ENCODE peak calls at places on chromosomes 12 and 14, in ten cellular contexts. One of them, this sample, is unnamed. For H3K4me1, the result is how much of the 10 kb centered on the place peaks cover.

GRCh38 chr12:109302770-109303169 is 6.3 kb downstream of the FOXN4 start:
- DNase-seq in cardiac muscle cell: no peak
- DNase-seq in transverse colon: no peak
- DNase-seq in tibial nerve: no peak
- DNase-seq in pancreas: no peak
- DNase-seq in GM23248: no peak
- DNase-seq in colonic mucosa: no peak
- DNase-seq in uterus: no peak
- DNase-seq in A673: no peak
- DNase-seq in upper lobe of right lung: no peak
- DNase-seq in this sample: no peak

GRCh38 chr14:96135285-96135684 is 69.4 kb upstream of the BDKRB2 start:
- DNase-seq in GM23248: no peak
- DNase-seq in transverse colon: no peak
- DNase-seq in cardiac muscle cell: peak
- DNase-seq in uterus: no peak
- DNase-seq in upper lobe of right lung: no peak
- DNase-seq in colonic mucosa: no peak
- DNase-seq in tibial nerve: no peak
- DNase-seq in pancreas: no peak
- DNase-seq in A673: no peak
- DNase-seq in this sample: no peak

GRCh38 chr12:95198914-95199313 is 18.4 kb downstream of the FGD6 start:
- DNase-seq in A673: no peak
- DNase-seq in cardiac muscle cell: no peak
- DNase-seq in colonic mucosa: no peak
- DNase-seq in GM23248: no peak
- DNase-seq in pancreas: no peak
- DNase-seq in upper lobe of right lung: no peak
- DNase-seq in tibial nerve: no peak
- DNase-seq in transverse colon: no peak
- DNase-seq in uterus: no peak
- DNase-seq in this sample: no peak

GRCh38 chr14:92382677-92383076 is 59.7 kb downstream of the SLC24A4 start:
- DNase-seq in cardiac muscle cell: no peak
- DNase-seq in pancreas: no peak
- DNase-seq in GM23248: peak
- DNase-seq in A673: no peak
- DNase-seq in upper lobe of right lung: no peak
- DNase-seq in uterus: no peak
- DNase-seq in colonic mucosa: no peak
- DNase-seq in transverse colon: no peak
- DNase-seq in tibial nerve: no peak
- DNase-seq in this sample: no peak

GRCh38 chr14:23294346-23294733 is 8.3 kb downstream of the PPP1R3E start:
- DNase-seq in tibial nerve: no peak
- DNase-seq in upper lobe of right lung: no peak
- DNase-seq in transverse colon: no peak
- DNase-seq in A673: no peak
- DNase-seq in cardiac muscle cell: no peak
- DNase-seq in GM23248: no peak
- DNase-seq in pancreas: no peak
- DNase-seq in colonic mucosa: no peak
- DNase-seq in uterus: no peak
- DNase-seq in this sample: no peak

GRCh38 chr12:124109760-124110159 is 136.7 kb downstream of the ZNF664 start:
- DNase-seq in colonic mucosa: no peak
- DNase-seq in cardiac muscle cell: peak
- DNase-seq in transverse colon: no peak
- DNase-seq in GM23248: peak
- DNase-seq in uterus: no peak
- DNase-seq in upper lobe of right lung: no peak
- DNase-seq in pancreas: no peak
- DNase-seq in A673: peak
- DNase-seq in tibial nerve: no peak
- DNase-seq in this sample: peak

GRCh38 chr12:103997277-103997900 is 31.7 kb downstream of the TDG start:
- DNase-seq in A673: no peak
- DNase-seq in upper lobe of right lung: no peak
- DNase-seq in cardiac muscle cell: peak
- DNase-seq in tibial nerve: no peak
- DNase-seq in transverse colon: peak
- DNase-seq in uterus: peak
- DNase-seq in pancreas: no peak
- DNase-seq in colonic mucosa: no peak
- DNase-seq in GM23248: no peak
- DNase-seq in this sample: no peak

GRCh38 chr12:85971800-85972199 is 97.7 kb downstream of the NTS start:
- DNase-seq in pancreas: no peak
- DNase-seq in GM23248: no peak
- DNase-seq in transverse colon: no peak
- DNase-seq in upper lobe of right lung: no peak
- DNase-seq in cardiac muscle cell: no peak
- DNase-seq in tibial nerve: no peak
- DNase-seq in colonic mucosa: no peak
- DNase-seq in A673: peak
- DNase-seq in uterus: no peak
- DNase-seq in this sample: no peak

GRCh38 chr12:132505852-132506219 is 15.9 kb downstream of the FBRSL1 start:
- DNase-seq in cardiac muscle cell: no peak
- DNase-seq in pancreas: no peak
- DNase-seq in uterus: no peak
- DNase-seq in upper lobe of right lung: no peak
- DNase-seq in tibial nerve: no peak
- DNase-seq in A673: no peak
- DNase-seq in colonic mucosa: no peak
- DNase-seq in transverse colon: no peak
- DNase-seq in GM23248: no peak
- DNase-seq in this sample: no peak

GRCh38 chr12:132508248-132508740 is 18.3 kb downstream of the FBRSL1 start:
- DNase-seq in transverse colon: no peak
- DNase-seq in upper lobe of right lung: no peak
- DNase-seq in cardiac muscle cell: no peak
- DNase-seq in uterus: no peak
- DNase-seq in tibial nerve: no peak
- DNase-seq in pancreas: peak
- DNase-seq in colonic mucosa: no peak
- DNase-seq in GM23248: no peak
- DNase-seq in A673: no peak
- DNase-seq in this sample: no peak

GRCh38 chr12:132506328-132506727 is 16.4 kb downstream of the FBRSL1 start:
- DNase-seq in colonic mucosa: no peak
- DNase-seq in tibial nerve: no peak
- DNase-seq in upper lobe of right lung: no peak
- DNase-seq in A673: no peak
- DNase-seq in uterus: no peak
- DNase-seq in cardiac muscle cell: no peak
- DNase-seq in transverse colon: no peak
- DNase-seq in GM23248: no peak
- DNase-seq in pancreas: peak
- DNase-seq in this sample: no peak

GRCh38 chr12:132507656-132508055 is 17.7 kb downstream of the FBRSL1 start:
- DNase-seq in transverse colon: no peak
- DNase-seq in tibial nerve: no peak
- DNase-seq in upper lobe of right lung: no peak
- DNase-seq in pancreas: peak
- DNase-seq in A673: no peak
- DNase-seq in colonic mucosa: no peak
- DNase-seq in cardiac muscle cell: no peak
- DNase-seq in uterus: no peak
- DNase-seq in GM23248: no peak
- DNase-seq in this sample: no peak

DNA sequence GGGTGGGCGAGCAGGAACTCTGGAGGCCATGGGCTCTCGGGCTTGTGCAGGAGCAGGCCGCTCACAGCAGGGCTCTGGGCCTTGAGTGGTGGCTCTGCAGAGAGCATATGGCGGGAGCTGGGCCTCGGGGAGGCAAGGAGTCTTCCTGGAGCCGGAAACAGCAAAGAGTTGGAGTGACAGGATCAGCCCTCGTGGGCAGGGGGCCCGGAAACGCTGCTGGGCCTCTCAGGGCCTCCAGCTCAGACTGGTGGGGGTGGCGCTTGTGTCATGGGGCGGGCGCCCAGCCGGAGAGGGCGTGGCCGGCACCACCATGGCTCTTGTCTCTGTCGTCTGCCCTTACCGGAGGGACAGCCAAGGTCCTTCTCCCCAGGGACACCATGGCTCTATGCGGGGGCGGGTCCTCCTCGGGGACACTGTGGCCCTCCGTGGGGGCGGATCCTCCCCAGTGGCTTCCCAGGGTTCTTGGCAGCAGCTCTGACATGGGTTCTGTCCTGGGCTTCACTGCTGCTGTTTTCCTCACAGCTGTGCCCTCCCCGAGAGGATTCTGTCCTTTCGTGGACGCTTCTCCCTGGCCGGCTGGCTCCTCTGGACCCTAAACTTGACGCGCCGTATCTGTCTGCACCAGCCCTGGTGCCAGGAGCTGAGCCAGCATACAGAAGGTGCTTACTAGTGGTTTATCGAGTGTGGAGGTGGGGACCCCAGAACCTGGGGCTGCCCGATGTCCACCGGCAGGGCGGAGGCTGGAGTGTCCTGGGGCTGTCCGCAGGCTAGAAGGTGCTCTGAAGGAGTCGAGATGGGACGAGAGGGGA is 17.0 kb downstream of the FBRSL1 start:
- DNase-seq in cardiac muscle cell: peak
- DNase-seq in transverse colon: peak
- DNase-seq in pancreas: peak
- DNase-seq in A673: peak
- DNase-seq in GM23248: peak
- DNase-seq in upper lobe of right lung: peak
- DNase-seq in tibial nerve: peak
- DNase-seq in colonic mucosa: peak
- DNase-seq in uterus: peak
- DNase-seq in this sample: peak
- H3K4me1 ChIP-seq in cardiac muscle cell: under half
- H3K4me1 ChIP-seq in transverse colon: half or more
- H3K4me1 ChIP-seq in pancreas: half or more
- H3K4me1 ChIP-seq in A673: under half
- H3K4me1 ChIP-seq in GM23248: under half
- H3K4me1 ChIP-seq in upper lobe of right lung: under half
- H3K4me1 ChIP-seq in tibial nerve: half or more
- H3K4me1 ChIP-seq in colonic mucosa: under half
- H3K4me1 ChIP-seq in uterus: under half
- H3K4me1 ChIP-seq in this sample: under half

GRCh38 chr14:61477845-61478438 is 156.6 kb downstream of the PRKCH start:
- DNase-seq in uterus: no peak
- DNase-seq in tibial nerve: no peak
- DNase-seq in A673: no peak
- DNase-seq in upper lobe of right lung: peak
- DNase-seq in cardiac muscle cell: peak
- DNase-seq in GM23248: peak
- DNase-seq in transverse colon: peak
- DNase-seq in colonic mucosa: peak
- DNase-seq in pancreas: peak
- DNase-seq in this sample: peak
- H3K4me1 ChIP-seq in uterus: under half
- H3K4me1 ChIP-seq in tibial nerve: under half
- H3K4me1 ChIP-seq in A673: under half
- H3K4me1 ChIP-seq in upper lobe of right lung: half or more
- H3K4me1 ChIP-seq in cardiac muscle cell: under half
- H3K4me1 ChIP-seq in GM23248: half or more
- H3K4me1 ChIP-seq in transverse colon: half or more
- H3K4me1 ChIP-seq in colonic mucosa: under half
- H3K4me1 ChIP-seq in pancreas: half or more
- H3K4me1 ChIP-seq in this sample: half or more

GRCh38 chr14:57262117-57262516 is 6.6 kb downstream of the EXOC5 start:
- DNase-seq in transverse colon: no peak
- DNase-seq in upper lobe of right lung: no peak
- DNase-seq in pancreas: no peak
- DNase-seq in colonic mucosa: no peak
- DNase-seq in tibial nerve: no peak
- DNase-seq in A673: no peak
- DNase-seq in cardiac muscle cell: no peak
- DNase-seq in GM23248: no peak
- DNase-seq in uterus: no peak
- DNase-seq in this sample: no peak

GRCh38 chr14:57259672-57260071 is 9.0 kb downstream of the EXOC5 start:
- DNase-seq in upper lobe of right lung: no peak
- DNase-seq in colonic mucosa: no peak
- DNase-seq in uterus: no peak
- DNase-seq in GM23248: no peak
- DNase-seq in tibial nerve: no peak
- DNase-seq in cardiac muscle cell: no peak
- DNase-seq in pancreas: no peak
- DNase-seq in transverse colon: no peak
- DNase-seq in A673: no peak
- DNase-seq in this sample: no peak

GRCh38 chr14:57266060-57266459 is 2.6 kb downstream of the EXOC5 start:
- DNase-seq in tibial nerve: no peak
- DNase-seq in A673: no peak
- DNase-seq in transverse colon: no peak
- DNase-seq in cardiac muscle cell: peak
- DNase-seq in pancreas: no peak
- DNase-seq in uterus: no peak
- DNase-seq in upper lobe of right lung: no peak
- DNase-seq in GM23248: peak
- DNase-seq in colonic mucosa: no peak
- DNase-seq in this sample: no peak

DNA sequence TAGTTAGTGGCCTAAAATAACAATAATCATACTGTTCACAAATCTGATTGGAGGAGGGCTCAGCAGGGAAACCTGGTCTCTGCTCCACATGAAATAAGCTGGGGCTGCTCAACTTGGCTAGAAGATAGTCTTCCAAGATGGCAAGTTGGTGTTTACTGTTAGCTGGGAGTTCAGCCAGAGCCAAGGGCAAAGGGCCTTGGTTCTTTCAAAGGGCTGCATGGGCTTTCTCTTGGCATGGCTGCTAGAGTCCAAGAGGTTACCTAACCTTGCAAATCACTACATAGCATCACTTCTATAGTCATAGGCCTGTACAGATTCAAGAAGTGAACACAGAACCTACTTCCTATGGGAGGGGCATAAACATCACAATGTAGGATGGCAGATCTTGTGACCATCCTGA is 7.1 kb downstream of the EXOC5 start:
- DNase-seq in cardiac muscle cell: no peak
- DNase-seq in upper lobe of right lung: no peak
- DNase-seq in transverse colon: no peak
- DNase-seq in colonic mucosa: no peak
- DNase-seq in uterus: no peak
- DNase-seq in A673: no peak
- DNase-seq in pancreas: no peak
- DNase-seq in GM23248: no peak
- DNase-seq in tibial nerve: no peak
- DNase-seq in this sample: no peak
- H3K4me1 ChIP-seq in cardiac muscle cell: under half
- H3K4me1 ChIP-seq in upper lobe of right lung: under half
- H3K4me1 ChIP-seq in transverse colon: under half
- H3K4me1 ChIP-seq in colonic mucosa: under half
- H3K4me1 ChIP-seq in uterus: under half
- H3K4me1 ChIP-seq in A673: under half
- H3K4me1 ChIP-seq in pancreas: under half
- H3K4me1 ChIP-seq in GM23248: under half
- H3K4me1 ChIP-seq in tibial nerve: under half
- H3K4me1 ChIP-seq in this sample: under half

DNA sequence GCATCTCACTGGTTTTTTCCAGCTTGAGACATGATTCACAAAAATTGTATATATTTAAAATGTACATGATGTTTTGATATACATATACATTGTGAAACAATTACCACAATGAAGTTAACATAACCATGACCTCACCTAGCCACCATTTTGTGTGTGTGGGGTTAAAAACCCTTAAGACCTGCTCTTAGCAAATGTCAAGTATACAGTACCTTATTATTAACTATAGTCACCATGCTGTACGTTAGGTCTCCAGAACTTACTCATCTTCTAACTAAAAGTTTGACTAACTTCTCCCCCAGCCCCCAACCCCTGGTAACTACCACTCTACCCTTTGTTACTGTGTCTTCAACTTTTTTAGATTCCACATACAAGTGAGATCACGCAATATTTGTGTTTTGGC is 52.6 kb downstream of the EIF2S3B start:
- DNase-seq in colonic mucosa: no peak
- DNase-seq in pancreas: no peak
- DNase-seq in GM23248: no peak
- DNase-seq in cardiac muscle cell: no peak
- DNase-seq in tibial nerve: no peak
- DNase-seq in uterus: no peak
- DNase-seq in A673: no peak
- DNase-seq in upper lobe of right lung: no peak
- DNase-seq in transverse colon: no peak
- DNase-seq in this sample: no peak
- H3K4me1 ChIP-seq in colonic mucosa: under half
- H3K4me1 ChIP-seq in pancreas: under half
- H3K4me1 ChIP-seq in GM23248: under half
- H3K4me1 ChIP-seq in cardiac muscle cell: under half
- H3K4me1 ChIP-seq in tibial nerve: under half
- H3K4me1 ChIP-seq in uterus: under half
- H3K4me1 ChIP-seq in A673: under half
- H3K4me1 ChIP-seq in upper lobe of right lung: under half
- H3K4me1 ChIP-seq in transverse colon: under half
- H3K4me1 ChIP-seq in this sample: under half

This sample was measured in CD4-positive, alpha-beta memory T cell.